ENCODE peak calls at places on chromosomes 6 and 20, in five cellular contexts. A, V, S, C and L are unnamed samples.

GRCh38 chr6:11848852-11849731 is 70.5 kb upstream of the ADTRP start:
- DNase-seq in A (no peak), C (no peak), V (no peak), S (no peak), L (no peak)

GRCh38 chr6:52672422-52673025 is 1.6 kb downstream of the TMEM14A start:
- DNase-seq in V (no peak), A (no peak), C (no peak), S (no peak), L (no peak)

GRCh38 chr6:106883808-106884262 is 90.7 kb downstream of the CD24 start:
- DNase-seq in A (peak), V (no peak), C (no peak), S (no peak), L (no peak)

GRCh38 chr6:54717849-54718455 is 128.6 kb upstream of the FAM83B start:
- DNase-seq in C (peak), S (peak), A (peak), V (no peak), L (peak)

GRCh38 chr20:34808583-34808982 is 16.9 kb downstream of the NCOA6 start:
- DNase-seq in A (no peak), V (no peak), C (no peak), S (no peak), L (no peak)

GRCh38 chr20:5540091-5540490 is 210.1 kb upstream of the SHLD1 start:
- DNase-seq in A (no peak), V (no peak), S (no peak), C (no peak), L (no peak)

GRCh38 chr20:15091417-15092017 is 754.1 kb upstream of the FLRT3 start:
- DNase-seq in V (no peak), C (no peak), S (no peak), A (no peak), L (no peak)

GRCh38 chr20:38426006-38426405 is 9.1 kb downstream of the SNHG17 start:
- DNase-seq in A (no peak), V (no peak), S (no peak), C (no peak), L (no peak)

GRCh38 chr20:61185181-61185580 is 66.9 kb upstream of the CDH4 start:
- DNase-seq in A (no peak), C (no peak), V (no peak), S (no peak), L (no peak)

GRCh38 chr6:116158641-116159040 is 32.7 kb upstream of the COL10A1 start:
- DNase-seq in C (no peak), A (no peak), V (no peak), S (no peak), L (no peak)

GRCh38 chr6:156427345-156427744 is 349.8 kb upstream of the ARID1B start:
- DNase-seq in S (peak), A (no peak), V (no peak), C (no peak), L (no peak)

GRCh38 chr20:49384437-49385434 is 97.7 kb downstream of the KCNB1 start:
- DNase-seq in A (peak), C (peak), V (peak), S (peak), L (peak)

GRCh38 chr6:42405025-42405424 is 46.7 kb downstream of the TRERF1 start:
- DNase-seq in C (no peak), S (no peak), A (no peak), V (no peak), L (no peak)

GRCh38 chr6:131717815-131718214 is 7.0 kb upstream of the CTAGE9 start:
- DNase-seq in V (no peak), A (no peak), S (no peak), C (no peak), L (no peak)

GRCh38 chr6:154605207-154605877 is 94.9 kb upstream of the CNKSR3 start:
- DNase-seq in S (no peak), A (no peak), V (no peak), C (no peak), L (peak)

GRCh38 chr6:88870728-88871330 is 92.6 kb downstream of the RNGTT start:
- DNase-seq in V (peak), C (no peak), A (peak), S (no peak), L (peak)

GRCh38 chr6:1908784-1909183 is 299.1 kb downstream of the FOXC1 start:
- DNase-seq in V (no peak), S (no peak), C (no peak), A (no peak), L (no peak)

GRCh38 chr20:51447097-51447764 is 95.3 kb downstream of the NFATC2 start:
- DNase-seq in A (no peak), S (no peak), C (no peak), V (no peak), L (no peak)

GRCh38 chr6:153489479-153489878 is 358.4 kb upstream of the RGS17 start:
- DNase-seq in V (no peak), S (no peak), C (no peak), A (no peak), L (no peak)

GRCh38 chr20:24303393-24303792 is 166.0 kb upstream of the SYNDIG1 start:
- DNase-seq in V (no peak), A (no peak), C (no peak), S (no peak), L (no peak)

GRCh38 chr20:10433014-10433622 is 904 bp downstream of the MKKS start:
- DNase-seq in C (no peak), A (no peak), S (no peak), V (no peak), L (no peak)

GRCh38 chr20:41366546-41367392 is at the start of gene EMILIN3:
- DNase-seq in C (no peak), V (no peak), S (no peak), A (no peak), L (peak)

GRCh38 chr20:58981564-58982364 is 708 bp downstream of the NELFCD start:
- DNase-seq in A (peak), C (peak), S (no peak), V (no peak), L (no peak)

GRCh38 chr6:37777272-37777736 is 42.2 kb upstream of the ZFAND3 start:
- DNase-seq in C (no peak), S (no peak), A (no peak), V (no peak), L (no peak)

GRCh38 chr6:158801655-158802294 is 17.4 kb downstream of the EZR start:
- DNase-seq in S (no peak), C (peak), V (no peak), A (no peak), L (no peak)

GRCh38 chr20:44572551-44573500 is 9.6 kb upstream of the PKIG start:
- DNase-seq in S (no peak), A (no peak), V (no peak), C (no peak), L (no peak)

GRCh38 chr6:4067673-4068072 is 11.3 kb downstream of the FAM217A start:
- DNase-seq in C (no peak), S (no peak), A (no peak), V (no peak), L (no peak)

GRCh38 chr6:38714239-38715015 is 684 bp upstream of the DNAH8 start:
- DNase-seq in C (no peak), S (no peak), V (no peak), A (no peak), L (no peak)

GRCh38 chr6:52373294-52373693 is 11.3 kb downstream of the PAQR8 start:
- DNase-seq in S (no peak), V (no peak), A (no peak), C (no peak), L (no peak)

GRCh38 chr6:133889557-133890301 is 816 bp downstream of the TCF21 start:
- DNase-seq in A (no peak), S (peak), V (no peak), C (no peak), L (no peak)